ENCODE peak calls at places on chromosomes 6 and 20, in seven cellular contexts. A, I, L, R, X, H and P are unnamed samples.

GRCh38 chr6:79946242-79946641 is 1.1 kb downstream of the ELOVL4 start:
- DNase-seq in X (peak), A (peak), R (peak), H (peak), L (no peak), I (peak), P (no peak)

GRCh38 chr20:35690265-35690664 is 8.9 kb downstream of the NFS1 start:
- DNase-seq in L (no peak), X (no peak), R (no peak), H (no peak), A (no peak), I (no peak), P (no peak)

GRCh38 chr6:4134841-4135664 is at the start of gene ECI2:
- DNase-seq in I (peak), X (peak), A (peak), L (peak), R (no peak), H (peak), P (peak)

GRCh38 chr20:2752631-2753455 is 47.6 kb downstream of the CPXM1 start:
- DNase-seq in A (peak), X (peak), H (peak), R (peak), L (peak), I (no peak), P (no peak)

GRCh38 chr20:2206957-2207769 is 88.6 kb upstream of the TGM3 start:
- DNase-seq in I (peak), A (peak), X (peak), R (peak), H (peak), L (peak), P (no peak)

GRCh38 chr6:2120912-2121311 is 124.5 kb downstream of the GMDS start:
- DNase-seq in L (no peak), I (no peak), A (no peak), X (no peak), H (no peak), R (no peak), P (no peak)

GRCh38 chr6:169810066-169810989 is 58.9 kb downstream of the ERMARD start:
- DNase-seq in I (peak), H (no peak), A (no peak), R (peak), X (no peak), L (no peak), P (no peak)

GRCh38 chr20:23697947-23698346 is 9.1 kb upstream of the CST4 start:
- DNase-seq in R (no peak), I (no peak), H (no peak), L (no peak), X (no peak), A (no peak), P (no peak)

GRCh38 chr6:170443151-170443662 is 109.9 kb downstream of the PSMB1 start:
- DNase-seq in L (no peak), X (no peak), I (peak), A (no peak), R (no peak), H (no peak), P (no peak)

GRCh38 chr20:31974975-31975481 is 7.1 kb downstream of the XKR7 start:
- DNase-seq in A (no peak), H (no peak), X (no peak), I (no peak), R (peak), L (no peak), P (no peak)

GRCh38 chr20:51541189-51542032 is 1.1 kb downstream of the NFATC2 start:
- DNase-seq in A (peak), L (peak), I (no peak), H (no peak), X (peak), R (no peak), P (peak)

GRCh38 chr20:49427751-49428518 is 54.5 kb downstream of the KCNB1 start:
- DNase-seq in R (no peak), H (no peak), A (no peak), I (no peak), X (no peak), L (no peak), P (no peak)

GRCh38 chr6:47247227-47247797 is 62.4 kb downstream of the TNFRSF21 start:
- DNase-seq in R (no peak), X (peak), I (peak), H (no peak), L (no peak), A (peak), P (no peak)

GRCh38 chr6:20572288-20572687 is 38.0 kb downstream of the CDKAL1 start:
- DNase-seq in I (no peak), H (no peak), L (no peak), A (no peak), R (no peak), X (no peak), P (no peak)

GRCh38 chr6:99507648-99508047 is 7.6 kb downstream of the USP45 start:
- DNase-seq in R (no peak), X (no peak), I (no peak), A (no peak), L (no peak), H (no peak), P (no peak)

GRCh38 chr20:59573837-59574236 is 30.5 kb upstream of the PHACTR3 start:
- DNase-seq in R (no peak), A (no peak), L (no peak), I (peak), X (no peak), H (no peak), P (no peak)

GRCh38 chr6:36959555-36960250 is 5.2 kb downstream of the PI16 start:
- DNase-seq in X (no peak), A (no peak), R (no peak), L (no peak), H (no peak), I (no peak), P (no peak)

GRCh38 chr6:112389842-112390241 is 42.7 kb downstream of the RFPL4B start:
- DNase-seq in L (no peak), I (no peak), A (peak), X (no peak), H (no peak), R (no peak), P (no peak)

GRCh38 chr6:169362501-169363121 is 109.0 kb upstream of the THBS2 start:
- DNase-seq in R (no peak), A (no peak), H (no peak), I (no peak), X (peak), L (no peak), P (no peak)

GRCh38 chr6:80196914-80197313 is 90.4 kb downstream of the BCKDHB start:
- DNase-seq in L (no peak), X (no peak), H (no peak), A (no peak), R (no peak), I (no peak), P (no peak)

GRCh38 chr6:149454405-149454848 is 30.4 kb downstream of the ZC3H12D start:
- DNase-seq in X (peak), I (peak), R (no peak), L (no peak), A (no peak), H (no peak), P (peak)

GRCh38 chr6:149716584-149716983 is 1.3 kb downstream of the LATS1 start:
- DNase-seq in L (no peak), A (no peak), H (peak), X (peak), R (no peak), I (peak), P (no peak)

GRCh38 chr6:34606477-34607130 is 50.5 kb upstream of the SPDEF start:
- DNase-seq in I (no peak), X (no peak), R (no peak), A (no peak), L (no peak), H (no peak), P (no peak)

GRCh38 chr6:5684320-5684719 is 322.4 kb downstream of the NRN1 start:
- DNase-seq in A (no peak), H (no peak), R (no peak), I (no peak), L (no peak), X (peak), P (no peak)

GRCh38 chr20:41030536-41031242 is 2.1 kb downstream of the TOP1 start:
- DNase-seq in H (no peak), X (peak), L (no peak), I (no peak), R (no peak), A (no peak), P (no peak)

GRCh38 chr20:41028359-41029149 is at the start of gene TOP1:
- DNase-seq in H (peak), R (peak), X (peak), A (peak), L (peak), I (peak), P (peak)

GRCh38 chr20:41029150-41029872 is 689 bp downstream of the TOP1 start:
- DNase-seq in I (peak), H (peak), A (no peak), R (peak), X (peak), L (peak), P (peak)

GRCh38 chr20:41032243-41032642 is 3.6 kb downstream of the TOP1 start:
- DNase-seq in H (no peak), A (no peak), I (no peak), X (peak), L (peak), R (no peak), P (no peak)

DNA sequence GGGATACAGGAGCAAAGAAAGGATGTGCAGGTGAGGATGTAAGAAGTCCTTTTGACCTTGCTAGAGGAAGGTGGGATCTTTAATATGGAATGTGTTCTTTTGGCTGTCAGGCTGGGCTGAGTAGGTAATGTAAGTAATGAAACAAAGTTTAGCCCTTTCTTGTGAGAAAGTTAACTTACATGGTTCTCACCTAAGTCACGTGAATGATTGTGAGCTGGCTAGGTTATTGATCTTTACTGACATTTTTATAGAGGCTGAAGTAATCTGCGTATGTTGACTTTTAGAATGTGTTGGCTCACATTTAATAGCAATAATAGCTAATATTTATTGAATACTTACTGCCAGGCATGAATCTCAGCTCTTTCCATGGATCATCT is 2.6 kb downstream of the TOP1 start:
- DNase-seq in L (no peak), A (no peak), I (no peak), R (no peak), X (no peak), H (no peak), P (no peak)
- H3K4me3 ChIP-seq in L (no peak), A (peak), I (peak), R (peak), X (peak), H (peak), P (peak)

GRCh38 chr20:64056639-64056888 is 6.4 kb upstream of the TCEA2 start:
- DNase-seq in X (no peak), H (no peak), I (no peak), L (no peak), R (no peak), A (no peak), P (no peak)

GRCh38 chr20:64058536-64058935 is 4.5 kb upstream of the TCEA2 start:
- DNase-seq in X (no peak), L (no peak), R (no peak), I (no peak), A (no peak), H (no peak), P (peak)

GRCh38 chr20:64056889-64057627 is 5.9 kb upstream of the TCEA2 start:
- DNase-seq in A (no peak), X (no peak), L (no peak), R (no peak), H (no peak), I (no peak), P (no peak)

GRCh38 chr20:64055893-64056638 is 6.6 kb upstream of the SOX18 start:
- DNase-seq in L (no peak), A (no peak), H (no peak), R (no peak), X (no peak), I (peak), P (peak)

GRCh38 chr20:64057628-64058498 is 5.1 kb upstream of the TCEA2 start:
- DNase-seq in X (peak), I (peak), L (peak), R (no peak), A (peak), H (peak), P (peak)
- H3K4me2 ChIP-seq in X (no peak), I (no peak), L (no peak), R (no peak), A (peak), H (peak), P (peak)

DNA sequence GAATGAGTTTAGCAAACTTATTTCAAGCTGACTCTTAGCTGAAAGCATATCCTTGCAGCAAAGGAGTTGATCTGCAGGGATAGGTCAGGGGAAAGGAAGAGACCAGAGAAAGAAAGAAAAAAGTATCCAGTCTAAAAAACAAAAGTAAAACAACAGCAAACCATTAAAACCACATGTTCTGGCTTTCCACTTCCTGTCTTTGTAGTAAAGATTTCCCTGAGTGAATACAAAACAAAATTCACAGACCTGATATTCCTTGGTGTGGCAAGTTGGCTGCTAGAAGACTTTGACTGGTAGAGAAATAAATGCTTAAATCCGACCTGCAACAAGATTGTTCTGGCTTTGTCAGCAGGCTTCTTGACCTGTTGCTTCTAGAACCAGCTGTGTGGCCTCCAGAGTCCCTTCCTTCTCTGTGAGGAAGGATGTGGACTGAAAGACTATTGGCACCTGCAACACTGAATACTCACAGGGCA is 23.4 kb upstream of the MCM3 start:
- DNase-seq in I (no peak), H (no peak), L (no peak), X (no peak), A (peak), R (no peak), P (no peak)
- H3K4me3 ChIP-seq in I (no peak), H (no peak), L (no peak), X (no peak), A (peak), R (no peak), P (no peak)

DNA sequence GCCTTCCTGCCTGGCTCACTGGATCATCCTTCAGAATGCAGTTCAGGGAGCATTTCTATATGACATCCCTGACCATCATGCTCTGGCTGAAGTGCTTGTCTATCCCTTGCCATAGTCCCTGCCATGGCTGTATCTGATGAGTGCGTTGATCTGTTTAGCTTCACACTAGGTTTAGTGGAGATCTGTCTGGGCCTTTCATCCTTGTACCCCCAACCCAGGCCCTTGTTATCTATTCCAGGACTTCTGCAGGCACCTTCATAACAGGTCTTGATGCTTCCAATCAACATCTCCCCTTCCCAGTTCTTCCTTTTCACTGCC is 102.4 kb downstream of the QRSL1 start:
- DNase-seq in I (no peak), X (no peak), H (no peak), R (no peak), A (no peak), L (no peak), P (no peak)
- H3K4me2 ChIP-seq in I (no peak), X (no peak), H (peak), R (no peak), A (no peak), L (no peak), P (no peak)

GRCh38 chr6:106477158-106477557 is 116.6 kb downstream of the CRYBG1 start:
- DNase-seq in I (no peak), A (no peak), X (no peak), R (no peak), L (no peak), H (no peak), P (no peak)
- H3K4me3 ChIP-seq in I (no peak), A (no peak), X (no peak), R (no peak), L (no peak), H (no peak), P (no peak)

DNA sequence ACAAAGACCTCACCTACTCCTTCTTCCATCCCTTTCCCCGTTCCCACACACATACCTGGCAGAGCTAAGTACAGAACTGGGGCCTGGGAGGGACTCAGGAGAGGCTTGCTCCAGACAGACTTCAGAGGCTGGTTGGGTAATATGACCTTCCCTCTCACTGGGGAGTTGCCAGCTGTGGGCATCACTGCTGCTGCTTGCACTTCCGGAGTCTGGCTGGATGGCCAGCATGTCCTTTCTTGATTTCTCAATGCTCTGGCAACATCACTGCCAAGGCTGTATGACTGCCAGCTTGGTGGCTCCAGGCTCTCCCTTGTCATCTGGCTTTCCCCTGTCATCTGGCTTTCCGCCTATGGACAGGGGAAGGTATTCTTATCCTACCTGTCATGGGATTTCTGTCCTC is 47.8 kb downstream of the CDH22 start:
- DNase-seq in I (no peak), X (peak), A (no peak), L (no peak), H (no peak), R (no peak), P (no peak)
- H3K4me2 ChIP-seq in I (no peak), X (no peak), A (no peak), L (no peak), H (no peak), R (no peak), P (no peak)

GRCh38 chr6:11110921-11111768 is at the start of gene ERVFRD-1:
- DNase-seq in L (peak), R (no peak), I (no peak), A (no peak), X (no peak), H (no peak), P (no peak)

GRCh38 chr6:11113038-11113437 is 1.5 kb upstream of the ERVFRD-1 start:
- DNase-seq in X (peak), H (no peak), R (no peak), I (no peak), A (no peak), L (no peak), P (no peak)

GRCh38 chr6:11111769-11112437 is 378 bp upstream of the ERVFRD-1 start:
- DNase-seq in L (peak), I (no peak), X (no peak), A (no peak), H (no peak), R (no peak), P (no peak)
- H3K4me3 ChIP-seq in L (no peak), I (no peak), X (no peak), A (no peak), H (no peak), R (no peak), P (no peak)

GRCh38 chr6:163389354-163389753 is 25.2 kb upstream of the QKI start:
- DNase-seq in X (no peak), A (no peak), R (no peak), H (no peak), I (no peak), L (no peak), P (no peak)

GRCh38 chr6:163386329-163386910 is 28.1 kb upstream of the QKI start:
- DNase-seq in A (no peak), I (no peak), L (no peak), X (peak), H (no peak), R (no peak), P (no peak)

GRCh38 chr6:163384510-163384909 is 30.0 kb upstream of the QKI start:
- DNase-seq in R (no peak), L (no peak), I (no peak), A (no peak), H (no peak), X (no peak), P (peak)

GRCh38 chr6:163383912-163384311 is 30.6 kb upstream of the QKI start:
- DNase-seq in H (no peak), A (no peak), X (peak), L (peak), R (no peak), I (no peak), P (peak)

GRCh38 chr6:163387317-163387716 is 27.2 kb upstream of the QKI start:
- DNase-seq in R (no peak), L (no peak), I (no peak), A (no peak), H (no peak), X (no peak), P (no peak)
- H3K4me2 ChIP-seq in R (no peak), L (no peak), I (no peak), A (no peak), H (no peak), X (no peak), P (no peak)

GRCh38 chr6:43076928-43077809 is 1.1 kb downstream of the PTK7 start:
- DNase-seq in L (no peak), I (peak), X (peak), R (no peak), A (no peak), H (no peak), P (peak)

GRCh38 chr6:43074847-43075741 is 1.0 kb upstream of the PTK7 start:
- DNase-seq in R (no peak), I (no peak), A (no peak), H (no peak), X (peak), L (no peak), P (no peak)

GRCh38 chr6:43077981-43078411 is 1.9 kb downstream of the PTK7 start:
- DNase-seq in I (peak), A (no peak), R (no peak), L (no peak), H (no peak), X (peak), P (no peak)

GRCh38 chr6:43076093-43076927 is at the start of gene PTK7:
- DNase-seq in H (no peak), R (peak), A (no peak), X (peak), L (peak), I (peak), P (peak)

GRCh38 chr6:43075791-43076092 is 372 bp upstream of the PTK7 start:
- DNase-seq in L (no peak), H (no peak), R (no peak), X (no peak), A (no peak), I (no peak), P (no peak)
- H3K4me3 ChIP-seq in L (peak), H (peak), R (peak), X (peak), A (no peak), I (peak), P (peak)